ENCODE peak calls at places on chromosomes 2 and 18, in six cellular contexts. S is GM18507, E is NCI-H1417, B is A549, Z is NCI-H345, I is astrocyte of the spinal cord. N is an unnamed sample.

GRCh38 chr2:105243961-105244360 is 2.4 kb downstream of the GPR45 start:
- DNase-seq in S (no peak), B (no peak), Z (no peak), I (no peak), E (peak), N (no peak)

GRCh38 chr2:99278793-99279291 is 22.2 kb downstream of the LYG1 start:
- DNase-seq in B (no peak), S (no peak), E (no peak), I (peak), Z (no peak), N (no peak)

GRCh38 chr18:79400091-79400590 is 4.4 kb downstream of the NFATC1 start:
- DNase-seq in B (peak), E (peak), S (no peak), I (no peak), Z (peak), N (no peak)

GRCh38 chr2:218785103-218785502 is 3.2 kb downstream of the CYP27A1 start:
- DNase-seq in E (no peak), Z (no peak), I (no peak), B (no peak), S (no peak), N (no peak)

GRCh38 chr2:50769416-50769815 is 262.5 kb downstream of the NRXN1 start:
- DNase-seq in E (peak), I (no peak), Z (peak), S (no peak), B (no peak), N (no peak)

GRCh38 chr2:190466819-190467444 is 58.8 kb downstream of the MFSD6 start:
- DNase-seq in B (no peak), I (no peak), S (no peak), E (peak), Z (peak), N (no peak)

GRCh38 chr2:232485333-232485756 is 2.3 kb downstream of the ECEL1 start:
- DNase-seq in E (peak), Z (no peak), I (no peak), S (no peak), B (no peak), N (no peak)

GRCh38 chr18:47283476-47283875 is 32.0 kb upstream of the SKOR2 start:
- DNase-seq in Z (peak), S (no peak), B (no peak), I (peak), E (peak), N (no peak)

GRCh38 chr2:199468561-199469513 is 11.1 kb upstream of the SATB2 start:
- DNase-seq in S (no peak), E (no peak), Z (no peak), I (no peak), B (no peak), N (no peak)

GRCh38 chr2:133966720-133967304 is 287.1 kb upstream of the MGAT5 start:
- DNase-seq in E (no peak), I (no peak), S (no peak), Z (no peak), B (no peak), N (no peak)

GRCh38 chr2:2520396-2520795 is 189.3 kb upstream of the MYT1L start:
- DNase-seq in B (no peak), I (no peak), Z (no peak), S (no peak), E (peak), N (no peak)

GRCh38 chr2:144886847-144887246 is 366.9 kb upstream of the ZEB2 start:
- DNase-seq in I (peak), Z (no peak), B (no peak), S (no peak), E (no peak), N (no peak)

GRCh38 chr2:215299337-215299859 is 12.5 kb upstream of the ATIC start:
- DNase-seq in B (no peak), I (no peak), S (no peak), Z (no peak), E (no peak), N (no peak)

GRCh38 chr2:196590286-196590685 is 49.2 kb upstream of the CCDC150 start:
- DNase-seq in Z (no peak), E (peak), S (no peak), I (peak), B (no peak), N (no peak)

GRCh38 chr2:120729410-120730052 is 6.1 kb upstream of the GLI2 start:
- DNase-seq in B (peak), I (peak), E (peak), Z (no peak), S (no peak), N (no peak)

GRCh38 chr2:27086722-27087446 is at the start of gene KHK:
- DNase-seq in S (no peak), B (peak), E (peak), Z (peak), I (peak), N (no peak)

GRCh38 chr2:237726401-237726830 is 72.2 kb upstream of the RBM44 start:
- DNase-seq in S (no peak), Z (peak), B (no peak), E (peak), I (peak), N (no peak)

GRCh38 chr2:97911210-97911921 is 84.4 kb downstream of the TMEM131 start:
- DNase-seq in B (no peak), E (no peak), Z (no peak), I (peak), S (no peak), N (no peak)

GRCh38 chr2:189613077-189613636 is 32.6 kb upstream of the SLC40A1 start:
- DNase-seq in Z (no peak), B (peak), I (peak), S (no peak), E (no peak), N (no peak)

GRCh38 chr2:186755066-186755465 is 61.2 kb downstream of the FAM171B start:
- DNase-seq in I (peak), B (no peak), S (no peak), Z (no peak), E (no peak), N (no peak)

GRCh38 chr2:20596973-20597867 is 53.7 kb downstream of the HS1BP3 start:
- DNase-seq in I (peak), B (no peak), S (no peak), E (peak), Z (no peak), N (no peak)

GRCh38 chr2:110744429-110744828 is 12.1 kb downstream of the ACOXL start:
- DNase-seq in I (no peak), S (no peak), E (no peak), B (no peak), Z (no peak), N (no peak)

GRCh38 chr2:156505696-156506095 is 69.5 kb downstream of the GPD2 start:
- DNase-seq in I (no peak), S (no peak), Z (no peak), E (no peak), B (no peak), N (no peak)

GRCh38 chr2:83990601-83991000 is 468.5 kb downstream of the SUCLG1 start:
- DNase-seq in S (no peak), B (no peak), E (peak), Z (peak), I (no peak), N (no peak)

GRCh38 chr2:205716126-205716525 is 33.8 kb downstream of the NRP2 start:
- DNase-seq in Z (no peak), S (no peak), B (peak), E (no peak), I (no peak), N (no peak)

GRCh38 chr2:175854149-175854548 is 147.9 kb downstream of the LNPK start:
- DNase-seq in I (no peak), B (no peak), S (no peak), E (peak), Z (peak), N (no peak)

GRCh38 chr18:12015697-12016062 is 34.4 kb downstream of the IMPA2 start:
- DNase-seq in B (no peak), I (peak), Z (no peak), S (no peak), E (no peak), N (no peak)

GRCh38 chr18:74388227-74388626 is 68.9 kb downstream of the DIPK1C start:
- DNase-seq in E (no peak), S (no peak), B (no peak), I (no peak), Z (peak), N (no peak)

GRCh38 chr2:226795281-226796011 is 4.2 kb downstream of the IRS1 start:
- DNase-seq in I (peak), S (no peak), B (no peak), E (no peak), Z (no peak), N (no peak)

GRCh38 chr18:13120967-13121586 is 97.5 kb upstream of the LDLRAD4 start:
- DNase-seq in I (peak), Z (no peak), S (no peak), E (no peak), B (no peak), N (no peak)

GRCh38 chr2:97724501-97724900 is 11.1 kb downstream of the ZAP70 start:
- DNase-seq in E (no peak), I (no peak), Z (no peak), S (no peak), B (no peak), N (no peak)

GRCh38 chr18:27604583-27604982 is 419.5 kb upstream of the CHST9 start:
- DNase-seq in E (peak), I (peak), Z (peak), S (no peak), B (no peak), N (no peak)

GRCh38 chr18:13241083-13241892 is 22.7 kb downstream of the LDLRAD4 start:
- DNase-seq in B (no peak), Z (no peak), I (no peak), S (no peak), E (no peak), N (no peak)

GRCh38 chr2:73174941-73175662 is 27.3 kb upstream of the NOTO start:
- DNase-seq in S (no peak), I (no peak), Z (no peak), E (no peak), B (no peak), N (no peak)

N was measured in GM19239.